ENCODE peak calls at places on chromosome 10, in ten cellular contexts. P, N, W, F, C, K, R, V, Y and Z are unnamed samples.

GRCh38 chr10:5466451-5466996 is 32.8 kb downstream of the CALML5 start:
- DNase-seq in C (peak), F (peak), K (peak), N (no peak), Y (no peak), P (peak), R (no peak), W (peak), V (peak), Z (no peak)

GRCh38 chr10:115951242-115951641 is 321.8 kb downstream of the GFRA1 start:
- DNase-seq in N (no peak), C (no peak), V (no peak), R (no peak), Y (peak), F (no peak), K (no peak), P (no peak), W (no peak), Z (no peak)

GRCh38 chr10:27258492-27258837 is 17.9 kb upstream of the ACBD5 start:
- DNase-seq in V (no peak), N (no peak), K (no peak), C (no peak), Y (no peak), F (no peak), R (no peak), P (no peak), W (no peak), Z (no peak)

GRCh38 chr10:72292223-72292691 is 18.5 kb downstream of the DDIT4 start:
- DNase-seq in Y (no peak), W (no peak), V (no peak), N (no peak), R (peak), F (peak), P (no peak), C (peak), K (no peak), Z (no peak)

GRCh38 chr10:20257422-20257821 is 441.2 kb downstream of the PLXDC2 start:
- DNase-seq in R (no peak), V (no peak), N (no peak), F (no peak), C (no peak), P (no peak), W (no peak), K (no peak), Y (no peak), Z (no peak)

GRCh38 chr10:71666607-71667373 is 52.8 kb downstream of the C10orf105 start:
- DNase-seq in R (no peak), P (no peak), Y (no peak), F (peak), N (no peak), V (no peak), W (no peak), C (no peak), K (no peak), Z (peak)

GRCh38 chr10:101780818-101781654 is 2.2 kb downstream of the NPM3 start:
- DNase-seq in F (peak), P (peak), R (peak), N (peak), C (peak), V (no peak), Y (peak), K (peak), W (peak), Z (peak)

GRCh38 chr10:14173706-14174594 is 156.8 kb downstream of the FRMD4A start:
- DNase-seq in C (no peak), R (no peak), N (peak), W (no peak), V (no peak), P (no peak), Y (peak), K (no peak), F (peak), Z (no peak)

GRCh38 chr10:130300608-130301025 is 164.4 kb downstream of the GLRX3 start:
- DNase-seq in R (no peak), C (no peak), F (no peak), W (peak), K (peak), P (peak), V (no peak), N (no peak), Y (no peak), Z (no peak)

GRCh38 chr10:31152421-31153133 is 120.9 kb upstream of the ZNF438 start:
- DNase-seq in C (no peak), W (no peak), V (no peak), R (no peak), K (no peak), P (no peak), N (no peak), F (no peak), Y (peak), Z (no peak)

GRCh38 chr10:74272288-74272687 is 121.3 kb downstream of the ADK start:
- DNase-seq in P (no peak), N (no peak), K (no peak), V (no peak), F (no peak), W (no peak), Y (no peak), R (no peak), C (no peak), Z (no peak)

GRCh38 chr10:131726967-131727366 is 173.8 kb upstream of the PPP2R2D start:
- DNase-seq in R (no peak), K (peak), N (no peak), F (no peak), W (no peak), V (no peak), P (no peak), C (no peak), Y (no peak), Z (no peak)

GRCh38 chr10:79313911-79314439 is 33.3 kb upstream of the PPIF start:
- DNase-seq in F (no peak), V (no peak), K (peak), R (no peak), N (no peak), P (no peak), C (no peak), Y (no peak), W (peak), Z (no peak)

GRCh38 chr10:93993782-93994668 is at the start of gene PLCE1:
- DNase-seq in V (no peak), F (peak), K (peak), N (peak), P (peak), Y (no peak), C (peak), R (no peak), W (peak), Z (peak)
- TF ChIP-seq CTCF in V (no peak), F (no peak), K (no peak), N (no peak), P (no peak), Y (no peak), C (peak), R (no peak), W (no peak), Z (no peak)

GRCh38 chr10:62684911-62685310 is 119.6 kb upstream of the ADO start:
- DNase-seq in N (no peak), C (no peak), P (no peak), K (no peak), F (no peak), V (no peak), W (no peak), R (no peak), Y (no peak), Z (no peak)

GRCh38 chr10:62687230-62687748 is 117.2 kb upstream of the ADO start:
- DNase-seq in N (no peak), Y (peak), C (no peak), F (peak), K (no peak), R (no peak), P (no peak), V (no peak), W (no peak), Z (no peak)

GRCh38 chr10:62681211-62681940 is 123.1 kb upstream of the ADO start:
- DNase-seq in Y (no peak), K (peak), F (peak), P (no peak), C (no peak), V (no peak), N (no peak), W (peak), R (no peak), Z (peak)
- TF ChIP-seq CTCF in Y (no peak), K (no peak), F (no peak), P (no peak), C (no peak), V (no peak), N (no peak), W (no peak), R (no peak), Z (peak)

GRCh38 chr10:126143117-126143516 is 245.2 kb downstream of the ADAM12 start:
- DNase-seq in V (no peak), N (no peak), R (no peak), K (no peak), F (no peak), W (no peak), P (no peak), C (no peak), Y (no peak), Z (no peak)

GRCh38 chr10:126153686-126154628 is 234.3 kb downstream of the ADAM12 start:
- DNase-seq in W (no peak), Y (no peak), R (no peak), V (no peak), P (peak), N (no peak), F (peak), K (no peak), C (no peak), Z (no peak)

GRCh38 chr10:126147866-126148578 is 240.3 kb downstream of the ADAM12 start:
- DNase-seq in C (no peak), K (no peak), V (no peak), N (no peak), F (peak), P (peak), R (no peak), W (no peak), Y (peak), Z (no peak)
- TF ChIP-seq CTCF in C (no peak), K (no peak), V (no peak), N (no peak), F (no peak), P (no peak), R (no peak), W (no peak), Y (no peak), Z (no peak)

DNA sequence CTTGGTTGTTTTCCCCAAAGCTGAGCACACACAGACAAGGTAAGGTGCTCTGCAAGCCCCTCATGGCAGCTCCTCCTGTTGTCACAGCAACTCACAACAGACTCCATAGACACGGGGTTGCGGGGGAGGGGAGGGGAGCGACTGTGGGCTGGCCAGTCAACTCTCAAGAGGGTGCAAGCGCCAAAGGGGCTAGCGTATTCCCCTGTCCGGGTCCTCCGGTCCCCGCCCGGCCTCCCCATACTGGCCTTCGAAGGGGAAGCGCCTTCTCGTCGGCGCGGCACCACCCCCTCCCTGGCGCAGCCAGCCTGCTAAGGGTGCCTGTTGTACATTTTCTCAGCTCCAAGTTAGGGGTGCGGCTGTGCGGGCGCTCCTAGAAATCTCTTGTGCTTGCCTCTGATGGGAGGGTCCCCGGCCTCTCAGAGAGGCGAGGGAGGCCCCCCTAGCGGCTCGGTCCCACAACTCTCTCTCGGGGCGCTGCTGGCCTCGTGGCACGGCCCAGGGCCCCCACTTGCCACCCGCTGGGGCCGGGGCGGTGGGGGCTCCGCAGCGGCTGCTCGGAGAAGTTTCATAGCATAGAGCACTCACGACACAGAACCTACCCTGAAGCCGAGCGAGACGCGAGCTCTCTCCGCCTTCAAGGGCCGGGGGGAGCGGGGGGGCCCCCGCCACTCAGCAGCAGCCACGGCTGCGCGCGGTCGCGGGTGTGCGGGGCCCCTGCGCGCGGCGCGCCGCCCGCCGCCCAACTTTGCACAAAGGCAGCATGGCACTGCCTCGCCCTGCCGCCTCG is 420 bp downstream of the RHOBTB1 start:
- DNase-seq in R (peak), V (peak), W (peak), Y (peak), N (peak), P (peak), C (peak), F (peak), K (peak), Z (peak)
- TF ChIP-seq CTCF in R (no peak), V (no peak), W (no peak), Y (no peak), N (no peak), P (no peak), C (no peak), F (no peak), K (no peak), Z (no peak)

DNA sequence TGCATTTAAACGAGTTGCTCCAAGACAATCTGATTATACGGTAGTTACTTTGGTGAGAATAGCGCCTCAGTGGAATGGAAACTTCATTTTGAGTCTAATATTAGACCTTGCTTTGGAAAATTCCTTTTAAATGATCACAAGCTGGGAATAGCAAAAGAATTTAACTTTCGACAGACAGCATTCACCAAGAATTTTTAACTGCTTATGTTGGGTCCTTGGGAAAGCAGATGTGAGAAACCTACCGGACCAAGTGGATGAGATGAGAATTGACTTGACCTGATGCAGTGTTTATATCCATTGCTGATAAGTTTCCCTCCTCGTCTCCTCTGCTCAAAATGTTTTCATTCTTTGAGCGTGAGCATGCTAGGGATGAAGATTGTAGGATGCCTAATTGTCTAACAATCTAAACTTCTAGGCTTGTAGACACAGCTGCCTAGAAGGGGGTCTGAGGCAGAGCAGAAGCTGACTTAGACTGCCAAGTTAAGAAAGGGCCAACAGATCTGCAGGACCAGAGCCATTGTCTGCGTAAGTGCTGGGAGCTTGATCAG is 126.9 kb downstream of the CNNM2 start:
- DNase-seq in K (no peak), P (peak), C (no peak), F (peak), N (no peak), W (no peak), Y (no peak), V (no peak), R (no peak), Z (no peak)
- TF ChIP-seq CTCF in K (no peak), P (peak), C (no peak), F (no peak), N (no peak), W (no peak), Y (no peak), V (no peak), R (no peak), Z (no peak)

GRCh38 chr10:123380491-123381085 is 226.4 kb downstream of the BUB3 start:
- DNase-seq in P (peak), W (no peak), F (peak), K (no peak), V (no peak), Y (no peak), R (no peak), N (no peak), C (no peak), Z (no peak)
- TF ChIP-seq CTCF in P (peak), W (peak), F (no peak), K (no peak), V (peak), Y (no peak), R (peak), N (no peak), C (peak), Z (no peak)

GRCh38 chr10:105063796-105064195 is 422.7 kb downstream of the SORCS3 start:
- DNase-seq in R (peak), Y (no peak), F (peak), N (peak), W (no peak), P (peak), C (peak), K (peak), V (no peak), Z (peak)
- TF ChIP-seq CTCF in R (peak), Y (no peak), F (no peak), N (peak), W (peak), P (peak), C (peak), K (peak), V (no peak), Z (peak)

GRCh38 chr10:22823109-22823508 is 104.7 kb upstream of the ARMC3 start:
- DNase-seq in R (peak), W (no peak), Y (peak), V (no peak), F (peak), N (no peak), C (no peak), P (peak), K (no peak), Z (no peak)
- TF ChIP-seq CTCF in R (no peak), W (no peak), Y (no peak), V (no peak), F (no peak), N (no peak), C (no peak), P (no peak), K (no peak), Z (no peak)

GRCh38 chr10:66472156-66472555 is 453.7 kb upstream of the LRRTM3 start:
- DNase-seq in Y (no peak), V (no peak), N (no peak), W (no peak), F (no peak), K (no peak), R (no peak), C (no peak), P (no peak), Z (no peak)

GRCh38 chr10:66467042-66467441 is 458.8 kb upstream of the LRRTM3 start:
- DNase-seq in C (no peak), F (no peak), P (no peak), K (no peak), V (no peak), N (no peak), W (no peak), R (no peak), Y (no peak), Z (no peak)

DNA sequence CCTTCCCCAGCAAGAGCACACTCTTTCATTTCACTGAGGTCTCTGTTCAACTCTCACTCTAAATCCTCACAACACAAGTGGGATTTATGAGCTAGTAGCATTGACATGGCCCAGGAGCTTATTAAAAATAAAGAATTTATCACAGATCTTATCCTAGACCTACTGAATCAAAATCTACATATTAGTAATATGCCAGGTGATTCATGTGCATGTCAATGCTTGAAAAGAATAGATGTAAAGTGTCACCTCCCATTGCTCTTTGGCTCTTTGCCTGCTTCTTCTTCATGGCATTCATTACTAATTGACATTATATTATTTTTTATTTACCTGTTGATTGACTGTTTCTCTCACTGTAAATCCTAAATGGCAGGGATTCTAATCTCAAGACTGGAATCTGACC is 459.2 kb upstream of the LRRTM3 start:
- DNase-seq in C (no peak), V (no peak), R (no peak), W (no peak), P (no peak), N (no peak), Y (no peak), K (no peak), F (no peak), Z (no peak)
- TF ChIP-seq CTCF in C (no peak), V (no peak), R (no peak), W (no peak), P (no peak), N (no peak), Y (no peak), K (no peak), F (no peak), Z (no peak)